ENCODE peak calls at places on chromosomes 4 and X, in eight cellular contexts. U, W, I, O, G, Q, T and E are unnamed samples. For H3K27me3, the result is how much of the 10 kb centered on the place peaks cover.

GRCh38 chr4:52425751-52426326 is 233.3 kb downstream of the USP46 start:
- DNase-seq in T (no peak), Q (no peak), G (no peak), U (no peak), W (no peak), O (no peak), I (no peak), E (no peak)

GRCh38 chrX:24294619-24295018 is 19.2 kb downstream of the SUPT20HL2 start:
- DNase-seq in I (no peak), U (peak), G (no peak), O (peak), W (no peak), T (peak), Q (no peak), E (peak)

GRCh38 chr4:84583871-84584373 is 995 bp downstream of the CDS1 start:
- DNase-seq in T (peak), G (no peak), U (no peak), O (no peak), Q (no peak), W (no peak), I (no peak), E (no peak)

GRCh38 chr4:17398035-17398434 is 113.9 kb downstream of the QDPR start:
- DNase-seq in T (no peak), G (no peak), Q (no peak), U (no peak), W (no peak), O (no peak), I (no peak), E (no peak)

GRCh38 chr4:157196050-157196449 is 24.5 kb upstream of the GRIA2 start:
- DNase-seq in I (no peak), T (no peak), U (peak), Q (no peak), W (no peak), G (no peak), O (no peak), E (no peak)

GRCh38 chrX:46912098-46912672 is at the start of gene JADE3:
- DNase-seq in O (peak), T (peak), Q (peak), G (no peak), W (peak), U (peak), I (no peak), E (no peak)

GRCh38 chrX:37802028-37802427 is 22.2 kb downstream of the CYBB start:
- DNase-seq in Q (no peak), G (no peak), U (no peak), W (no peak), T (peak), I (no peak), O (no peak), E (no peak)

GRCh38 chr4:53695540-53696463 is 104.5 kb upstream of the LNX1 start:
- DNase-seq in O (no peak), Q (no peak), U (no peak), T (peak), I (peak), W (no peak), G (no peak), E (no peak)

GRCh38 chr4:10480616-10481015 is 23.4 kb upstream of the ZNF518B start:
- DNase-seq in I (no peak), T (no peak), Q (no peak), U (no peak), G (no peak), W (no peak), O (no peak), E (no peak)

GRCh38 chrX:21740329-21741274 is 17.3 kb downstream of the SMPX start:
- DNase-seq in G (no peak), Q (no peak), I (no peak), O (peak), T (no peak), U (no peak), W (no peak), E (no peak)

GRCh38 chr4:186724861-186725419 is 1.3 kb upstream of the FAT1 start:
- DNase-seq in Q (no peak), O (peak), W (no peak), G (no peak), I (no peak), T (peak), U (no peak), E (no peak)

GRCh38 chr4:161254375-161254774 is 909.4 kb downstream of the FSTL5 start:
- DNase-seq in Q (no peak), T (no peak), I (no peak), G (no peak), W (no peak), O (no peak), U (no peak), E (no peak)

GRCh38 chr4:26015906-26016305 is 101.9 kb downstream of the SMIM20 start:
- DNase-seq in O (no peak), U (no peak), G (no peak), Q (no peak), W (no peak), I (no peak), T (no peak), E (no peak)
- H3K4me3 ChIP-seq in O (no peak), U (no peak), G (no peak), Q (no peak), W (no peak), I (no peak), T (no peak), E (no peak)

DNA sequence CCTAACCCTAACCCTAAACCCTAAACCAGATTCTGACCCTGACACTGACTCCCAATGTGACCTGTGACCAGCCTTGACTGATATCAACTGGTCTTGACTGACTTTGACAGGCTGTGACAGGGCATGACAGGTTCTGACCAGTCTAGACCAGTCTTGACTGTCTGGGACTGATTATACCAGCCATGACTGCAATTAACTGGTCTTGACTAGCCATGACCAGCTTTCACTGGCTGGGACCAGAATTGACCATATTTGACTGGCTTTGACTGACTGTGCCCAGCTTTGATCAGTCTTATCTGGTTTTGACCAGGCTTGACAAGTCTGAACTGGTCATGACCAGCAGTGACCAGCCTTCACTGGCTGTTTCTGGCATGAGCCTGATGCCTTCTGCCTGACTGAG is 95.5 kb downstream of the BMP15 start:
- DNase-seq in O (no peak), U (no peak), I (no peak), Q (no peak), G (no peak), W (no peak), T (no peak), E (no peak)
- H3K27me3 ChIP-seq in O (under half), U (under half), I (under half), Q (under half), G (under half), W (under half), T (under half), E (under half)

GRCh38 chr4:153222790-153223417 is 18.7 kb downstream of the TRIM2 start:
- DNase-seq in U (peak), I (no peak), G (no peak), O (peak), T (peak), Q (peak), W (peak), E (peak)
- H3K27ac ChIP-seq in U (no peak), I (no peak), G (peak), O (peak), T (peak), Q (peak), W (peak), E (peak)

GRCh38 chr4:3766207-3766790 is at the start of gene ADRA2C:
- DNase-seq in T (no peak), W (no peak), I (no peak), O (peak), G (no peak), Q (no peak), U (peak), E (no peak)

GRCh38 chr4:3767569-3768288 is 1.5 kb downstream of the ADRA2C start:
- DNase-seq in U (peak), W (no peak), T (peak), G (no peak), I (no peak), Q (no peak), O (peak), E (no peak)

GRCh38 chr4:3765271-3766206 is 646 bp upstream of the ADRA2C start:
- DNase-seq in T (peak), U (peak), W (no peak), I (no peak), O (peak), Q (no peak), G (no peak), E (peak)

GRCh38 chr4:3768842-3769641 is 2.9 kb downstream of the ADRA2C start:
- DNase-seq in O (no peak), W (no peak), I (no peak), T (no peak), Q (no peak), U (no peak), G (no peak), E (no peak)

DNA sequence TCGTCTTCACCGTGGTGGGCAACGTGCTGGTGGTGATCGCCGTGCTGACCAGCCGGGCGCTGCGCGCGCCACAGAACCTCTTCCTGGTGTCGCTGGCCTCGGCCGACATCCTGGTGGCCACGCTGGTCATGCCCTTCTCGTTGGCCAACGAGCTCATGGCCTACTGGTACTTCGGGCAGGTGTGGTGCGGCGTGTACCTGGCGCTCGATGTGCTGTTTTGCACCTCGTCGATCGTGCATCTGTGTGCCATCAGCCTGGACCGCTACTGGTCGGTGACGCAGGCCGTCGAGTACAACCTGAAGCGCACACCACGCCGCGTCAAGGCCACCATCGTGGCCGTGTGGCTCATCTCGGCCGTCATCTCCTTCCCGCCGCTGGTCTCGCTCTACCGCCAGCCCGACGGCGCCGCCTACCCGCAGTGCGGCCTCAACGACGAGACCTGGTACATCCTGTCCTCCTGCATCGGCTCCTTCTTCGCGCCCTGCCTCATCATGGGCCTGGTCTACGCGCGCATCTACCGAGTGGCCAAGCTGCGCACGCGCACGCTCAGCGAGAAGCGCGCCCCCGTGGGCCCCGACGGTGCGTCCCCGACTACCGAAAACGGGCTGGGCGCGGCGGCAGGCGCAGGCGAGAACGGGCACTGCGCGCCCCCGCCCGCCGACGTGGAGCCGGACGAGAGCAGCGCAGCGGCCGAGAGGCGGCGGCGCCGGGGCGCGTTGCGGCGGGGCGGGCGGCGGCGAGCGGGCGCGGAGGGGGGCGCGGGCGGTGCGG is 791 bp downstream of the ADRA2C start:
- DNase-seq in U (peak), O (peak), I (no peak), W (no peak), Q (no peak), G (no peak), T (no peak), E (no peak)
- H3K4me3 ChIP-seq in U (peak), O (peak), I (no peak), W (no peak), Q (peak), G (no peak), T (peak), E (peak)

GRCh38 chrX:107360788-107361360 is 88.6 kb upstream of the FRMPD3 start:
- DNase-seq in U (no peak), W (no peak), I (no peak), Q (no peak), O (no peak), T (no peak), G (no peak), E (no peak)

DNA sequence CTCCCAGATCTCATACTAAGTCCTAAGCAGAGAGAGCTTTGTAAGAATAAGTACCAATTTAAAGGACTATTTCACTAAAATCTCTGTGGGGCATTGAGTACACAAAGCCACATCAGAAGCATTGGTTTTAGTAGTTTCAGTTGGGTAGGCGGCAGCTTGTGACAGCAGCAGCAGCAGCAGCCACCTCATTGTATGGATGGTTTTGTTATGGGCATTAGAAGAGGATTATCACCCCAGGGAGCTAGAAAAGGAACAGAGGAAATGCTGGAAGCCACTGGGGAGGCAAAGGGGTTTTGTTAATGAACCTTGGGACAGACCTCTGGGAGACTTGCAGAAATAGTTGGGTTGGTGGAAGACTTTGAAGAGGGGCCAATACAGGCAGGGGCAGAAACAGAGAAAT is 93.9 kb upstream of the FRMPD3 start:
- DNase-seq in W (no peak), O (no peak), I (no peak), G (no peak), T (no peak), U (peak), Q (no peak), E (no peak)
- H3K27me3 ChIP-seq in W (under half), O (under half), I (under half), G (under half), T (under half), U (under half), Q (half or more), E (under half)

DNA sequence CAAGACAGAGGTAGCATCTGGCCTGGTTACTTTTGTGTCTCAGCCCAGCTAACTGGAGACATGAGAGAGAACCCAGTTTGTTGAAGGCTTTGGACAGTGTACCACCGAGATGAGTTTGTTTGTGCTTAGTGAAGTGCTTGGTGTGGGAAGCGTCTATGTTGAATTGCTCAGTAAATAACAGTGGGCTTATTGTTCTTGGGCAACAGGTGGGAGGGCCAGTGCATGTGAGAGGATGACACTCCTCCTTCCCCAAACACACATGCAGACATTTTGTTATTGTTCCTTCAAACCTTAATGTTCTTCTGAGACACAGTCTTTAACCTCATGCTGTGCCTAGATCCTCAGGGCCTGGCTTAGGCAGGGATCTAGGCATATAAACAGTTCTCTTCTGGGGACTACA is 39.7 kb downstream of the MSN start:
- DNase-seq in I (no peak), Q (no peak), G (no peak), U (no peak), T (no peak), O (no peak), W (no peak), E (no peak)
- H3K27ac ChIP-seq in I (peak), Q (peak), G (peak), U (no peak), T (no peak), O (no peak), W (peak), E (no peak)

DNA sequence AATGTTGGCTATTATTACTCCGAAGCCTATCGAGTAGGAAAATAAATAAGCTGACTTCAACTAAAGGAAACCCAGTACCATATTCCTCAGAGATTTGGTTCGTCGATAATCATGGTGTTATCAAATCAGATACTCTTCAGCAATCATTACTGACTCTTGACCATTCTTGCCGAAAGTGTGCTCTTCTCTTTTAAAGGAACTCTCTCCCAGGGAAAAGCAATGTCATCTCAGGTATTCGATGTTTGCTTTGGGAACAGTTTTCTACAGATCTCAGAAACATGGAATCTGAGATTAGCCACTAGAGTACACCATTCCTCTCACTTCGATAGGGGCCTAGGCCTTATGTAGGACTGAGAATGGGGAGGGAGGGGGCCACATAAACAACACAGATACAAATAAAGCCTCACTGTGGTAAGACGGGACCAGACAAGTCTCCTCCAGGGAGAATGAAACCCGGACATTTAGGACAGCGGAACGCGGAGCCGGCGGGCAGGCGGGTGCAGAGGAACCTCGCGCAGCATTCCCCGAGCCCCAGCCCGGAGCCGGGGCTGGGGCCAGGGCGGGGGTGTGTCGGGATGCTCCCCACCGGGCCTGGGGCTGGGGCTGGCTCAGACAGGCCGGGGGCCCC is 586 bp downstream of the DNAJB14 start:
- DNase-seq in G (no peak), W (no peak), Q (no peak), I (no peak), T (peak), O (no peak), U (peak), E (peak)
- H3K4me3 ChIP-seq in G (peak), W (peak), Q (peak), I (peak), T (peak), O (peak), U (peak), E (peak)